ENCODE peak calls at places on chromosome 13, in eight cellular contexts. M is Peyer's patch, V is GDM1, O is HFFc6, R is nucleus accumbens, N is fibroblast of lung, X is GM03348, C is adrenal gland. B is an unnamed sample.

GRCh38 chr13:29465741-29466293 is 129.7 kb downstream of the SLC7A1 start:
- DNase-seq in M (no peak), V (no peak), O (peak; percentile 75), R (no peak), N (peak; percentile 83), X (peak; percentile 38), C (no peak), B (peak; percentile 26)

GRCh38 chr13:99165753-99166587 is 34.7 kb upstream of the UBAC2 start:
- DNase-seq in M (no peak), V (no peak), O (no peak), R (no peak), N (no peak), X (no peak), C (no peak), B (no peak)

GRCh38 chr13:76884571-76885202 is 1.5 kb downstream of the KCTD12 start:
- DNase-seq in M (no peak), V (no peak), O (no peak), R (no peak), N (peak; percentile 32), X (peak; percentile 30), C (no peak), B (no peak)

GRCh38 chr13:19070398-19070735 is 111.3 kb downstream of the TUBA3C start:
- DNase-seq in M (no peak), V (no peak), O (no peak), R (no peak), N (no peak), X (no peak), C (no peak), B (no peak)

GRCh38 chr13:31982540-31982939 is 49.0 kb upstream of the FRY start:
- DNase-seq in M (peak; percentile 67), V (peak; percentile 87), O (peak; percentile 93), R (no peak), N (peak; percentile 96), X (peak; percentile 70), C (peak; percentile 42), B (peak; percentile 61)

GRCh38 chr13:20136781-20137703 is 23.8 kb downstream of the GJA3 start:
- DNase-seq in M (peak; percentile 69), V (no peak), O (no peak), R (no peak), N (peak; percentile 9), X (peak; percentile 39), C (no peak), B (peak; percentile 50)

GRCh38 chr13:35889560-35889959 is 241.6 kb downstream of the DCLK1 start:
- DNase-seq in M (no peak), V (no peak), O (no peak), R (no peak), N (peak; percentile 18), X (no peak), C (no peak), B (no peak)

GRCh38 chr13:76398426-76398825 is 487.8 kb downstream of the KCTD12 start:
- DNase-seq in M (no peak), V (no peak), O (no peak), R (no peak), N (no peak), X (no peak), C (no peak), B (no peak)

GRCh38 chr13:57878291-57878690 is 246.7 kb downstream of the PCDH17 start:
- DNase-seq in M (no peak), V (no peak), O (no peak), R (no peak), N (peak; percentile 39), X (no peak), C (no peak), B (no peak)

GRCh38 chr13:72696590-72696989 is 30.8 kb downstream of the MZT1 start:
- DNase-seq in M (no peak), V (no peak), O (peak; percentile 8), R (no peak), N (no peak), X (peak; percentile 16), C (no peak), B (no peak)

GRCh38 chr13:94387047-94387446 is 92.4 kb downstream of the DCT start:
- DNase-seq in M (no peak), V (no peak), O (no peak), R (no peak), N (no peak), X (no peak), C (no peak), B (no peak)

GRCh38 chr13:42312817-42313431 is 41.0 kb downstream of the AKAP11 start:
- DNase-seq in M (no peak), V (no peak), O (no peak), R (no peak), N (no peak), X (no peak), C (no peak), B (no peak)

GRCh38 chr13:110869805-110870706 is 44.8 kb downstream of the ANKRD10 start:
- DNase-seq in M (peak; percentile 62), V (no peak), O (peak; percentile 100), R (peak; percentile 14), N (peak; percentile 100), X (peak; percentile 95), C (peak; percentile 95), B (peak; percentile 96)

B was measured in AG20443.